ENCODE peak calls at places on chromosomes 3 and 15, in ten cellular contexts. J is HCT116, T is PC-9, O is hepatocyte, C is K562, W is astrocyte, R is neural progenitor cell, H is mammary epithelial cell, V is H1, G is GM23338. X is an unnamed sample.

GRCh38 chr15:90099868-90100854 is 2.1 kb downstream of the IDH2 start:
- DNase-seq in J (no peak), T (peak), O (no peak), C (no peak), W (peak), R (no peak), H (peak), V (no peak), G (no peak), X (no peak)

GRCh38 chr3:79597719-79598118 is 170.1 kb downstream of the ROBO1 start:
- DNase-seq in J (no peak), T (no peak), O (no peak), C (no peak), W (no peak), R (no peak), H (peak), V (no peak), G (no peak), X (no peak)

GRCh38 chr3:184066211-184066610 is 13.4 kb downstream of the HTR3C start:
- DNase-seq in J (no peak), T (no peak), O (no peak), C (no peak), W (no peak), R (no peak), H (no peak), V (no peak), G (no peak), X (no peak)

GRCh38 chr3:45132568-45133211 is 13.5 kb downstream of the CDCP1 start:
- DNase-seq in J (no peak), T (no peak), O (no peak), C (no peak), W (peak), R (no peak), H (no peak), V (no peak), G (no peak), X (no peak)

GRCh38 chr15:78915341-78916087 is 29.3 kb downstream of the CTSH start:
- DNase-seq in J (no peak), T (no peak), O (no peak), C (no peak), W (peak), R (no peak), H (peak), V (no peak), G (no peak), X (no peak)

GRCh38 chr3:173711619-173712018 is 314.1 kb downstream of the NLGN1 start:
- DNase-seq in J (peak), T (peak), O (peak), C (no peak), W (peak), R (no peak), H (peak), V (no peak), G (no peak), X (no peak)

GRCh38 chr3:145900056-145900829 is 260.7 kb downstream of the PLOD2 start:
- DNase-seq in J (no peak), T (no peak), O (no peak), C (no peak), W (no peak), R (no peak), H (no peak), V (no peak), G (no peak), X (no peak)

GRCh38 chr3:96931491-96931890 is 117.1 kb downstream of the EPHA6 start:
- DNase-seq in J (no peak), T (no peak), O (peak), C (no peak), W (no peak), R (no peak), H (no peak), V (no peak), G (no peak), X (no peak)

GRCh38 chr3:32797776-32798175 is 20.0 kb upstream of the TRIM71 start:
- DNase-seq in J (no peak), T (no peak), O (no peak), C (no peak), W (no peak), R (no peak), H (no peak), V (no peak), G (no peak), X (no peak)

GRCh38 chr15:64855206-64856000 is 13.7 kb downstream of the PLEKHO2 start:
- DNase-seq in J (no peak), T (no peak), O (no peak), C (no peak), W (no peak), R (peak), H (peak), V (no peak), G (no peak), X (no peak)

GRCh38 chr15:97235285-97235985 is 725.1 kb upstream of the ARRDC4 start:
- DNase-seq in J (peak), T (no peak), O (peak), C (peak), W (peak), R (peak), H (peak), V (no peak), G (peak), X (peak)
- TF ChIP-seq CTCF in J (peak), T (peak), O (peak), C (peak), W (peak), R (peak), H (peak), V (peak), G (peak), X (peak)

GRCh38 chr15:36882487-36883108 is 217.8 kb downstream of the MEIS2 start:
- DNase-seq in J (no peak), T (no peak), O (no peak), C (no peak), W (no peak), R (peak), H (peak), V (no peak), G (peak), X (no peak)
- TF ChIP-seq EZH2 in J (no peak), T (no peak), O (peak), C (no peak), W (peak), R (peak), H (no peak), V (peak), G (peak), X (peak)

DNA sequence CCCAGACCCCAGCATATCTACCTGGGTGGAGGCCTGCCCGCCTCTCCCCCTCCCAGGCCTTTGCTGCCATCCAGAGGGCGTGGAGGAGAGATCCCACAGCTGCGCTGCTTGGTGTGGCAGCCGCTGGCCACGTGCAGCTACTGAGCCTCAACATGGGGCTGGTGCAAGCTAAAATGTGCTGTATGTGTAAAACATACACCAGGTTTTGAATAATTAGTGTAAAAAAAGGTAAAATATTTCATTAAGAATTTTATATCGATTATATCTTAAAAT is 95.8 kb downstream of the SEC22A start:
- DNase-seq in J (no peak), T (no peak), O (no peak), C (no peak), W (no peak), R (peak), H (no peak), V (no peak), G (peak), X (peak)
- TF ChIP-seq CTCF in J (peak), T (no peak), O (no peak), C (peak), W (no peak), R (peak), H (peak), V (peak), G (peak), X (peak)

GRCh38 chr15:31296304-31297220 is 30.1 kb upstream of the KLF13 start:
- DNase-seq in J (no peak), T (peak), O (peak), C (no peak), W (no peak), R (peak), H (peak), V (no peak), G (no peak), X (no peak)
- TF ChIP-seq EZH2 in J (no peak), T (no peak), O (no peak), C (no peak), W (no peak), R (no peak), H (no peak), V (no peak), G (no peak), X (no peak)

GRCh38 chr15:63189955-63190691 is 717 bp downstream of the RAB8B start:
- DNase-seq in J (no peak), T (no peak), O (no peak), C (no peak), W (no peak), R (peak), H (no peak), V (no peak), G (no peak), X (no peak)

GRCh38 chr15:63190993-63191392 is 1.6 kb downstream of the RAB8B start:
- DNase-seq in J (no peak), T (no peak), O (no peak), C (no peak), W (no peak), R (no peak), H (no peak), V (no peak), G (no peak), X (no peak)

GRCh38 chr15:63188247-63188936 is 1.0 kb upstream of the RAB8B start:
- DNase-seq in J (no peak), T (no peak), O (no peak), C (no peak), W (no peak), R (peak), H (no peak), V (no peak), G (no peak), X (no peak)

GRCh38 chr15:63187589-63188226 is 1.7 kb upstream of the RAB8B start:
- DNase-seq in J (no peak), T (no peak), O (no peak), C (no peak), W (no peak), R (no peak), H (no peak), V (no peak), G (no peak), X (no peak)

DNA sequence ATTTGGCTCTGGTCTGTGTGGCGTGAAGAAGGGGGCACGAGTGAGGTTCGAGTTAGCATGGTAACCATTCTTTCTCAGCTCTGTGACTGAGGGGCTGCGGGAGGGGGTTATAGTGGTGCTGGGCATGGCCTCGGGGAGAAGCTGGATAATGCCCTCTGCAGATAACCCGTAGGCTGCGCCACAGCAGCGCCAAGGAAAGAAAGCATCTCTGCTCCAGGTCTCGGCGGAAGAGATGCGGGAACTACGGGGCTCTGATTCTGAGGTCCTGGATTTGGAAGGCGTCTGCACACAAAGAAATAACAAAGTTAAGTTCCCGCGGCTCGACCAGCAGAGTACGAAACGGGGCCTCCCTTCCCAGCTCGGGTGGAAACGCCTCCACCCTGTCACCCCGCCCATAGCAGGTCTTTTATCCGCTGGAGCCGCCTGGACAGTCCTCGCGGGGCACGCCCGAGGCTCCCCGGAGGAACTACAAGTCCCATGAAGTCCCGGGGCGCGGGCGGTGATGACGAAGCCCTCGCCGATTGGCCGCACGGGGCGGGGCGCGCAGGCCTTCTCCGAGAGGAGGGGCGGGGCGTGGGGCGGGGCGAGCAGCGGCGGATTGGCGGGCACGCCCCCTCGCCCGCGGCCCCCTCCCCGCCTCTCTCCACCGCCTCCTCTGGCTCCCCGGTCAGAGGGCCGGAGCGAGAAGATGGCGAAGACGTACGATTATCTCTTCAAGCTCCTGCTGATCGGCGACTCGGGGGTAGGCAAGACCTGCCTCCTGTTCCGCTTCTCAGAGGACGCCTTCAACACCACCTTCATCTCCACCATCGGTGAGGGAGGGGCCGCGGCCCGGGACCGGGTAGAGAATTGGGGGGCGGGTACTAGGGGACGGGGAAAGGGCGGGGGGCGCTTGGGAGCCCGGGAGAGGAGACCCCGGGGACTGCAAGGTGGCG is at the start of gene RAB8B:
- DNase-seq in J (peak), T (peak), O (peak), C (peak), W (peak), R (peak), H (peak), V (peak), G (peak), X (peak)
- TF ChIP-seq CTCF in J (no peak), T (no peak), O (no peak), C (no peak), W (no peak), R (peak), H (no peak), V (no peak), G (no peak), X (no peak)

GRCh38 chr3:169667380-169667671 is 3.8 kb upstream of the MECOM start:
- DNase-seq in J (no peak), T (no peak), O (no peak), C (no peak), W (no peak), R (no peak), H (no peak), V (no peak), G (no peak), X (no peak)

GRCh38 chr3:169665264-169666078 is 2.0 kb upstream of the MECOM start:
- DNase-seq in J (no peak), T (no peak), O (no peak), C (no peak), W (no peak), R (peak), H (no peak), V (no peak), G (peak), X (no peak)

GRCh38 chr3:169667710-169668080 is 4.2 kb upstream of the MECOM start:
- DNase-seq in J (no peak), T (no peak), O (no peak), C (no peak), W (no peak), R (no peak), H (no peak), V (no peak), G (peak), X (no peak)

GRCh38 chr3:169666079-169666436 is 2.5 kb upstream of the MECOM start:
- DNase-seq in J (no peak), T (no peak), O (no peak), C (no peak), W (no peak), R (peak), H (no peak), V (no peak), G (peak), X (no peak)

DNA sequence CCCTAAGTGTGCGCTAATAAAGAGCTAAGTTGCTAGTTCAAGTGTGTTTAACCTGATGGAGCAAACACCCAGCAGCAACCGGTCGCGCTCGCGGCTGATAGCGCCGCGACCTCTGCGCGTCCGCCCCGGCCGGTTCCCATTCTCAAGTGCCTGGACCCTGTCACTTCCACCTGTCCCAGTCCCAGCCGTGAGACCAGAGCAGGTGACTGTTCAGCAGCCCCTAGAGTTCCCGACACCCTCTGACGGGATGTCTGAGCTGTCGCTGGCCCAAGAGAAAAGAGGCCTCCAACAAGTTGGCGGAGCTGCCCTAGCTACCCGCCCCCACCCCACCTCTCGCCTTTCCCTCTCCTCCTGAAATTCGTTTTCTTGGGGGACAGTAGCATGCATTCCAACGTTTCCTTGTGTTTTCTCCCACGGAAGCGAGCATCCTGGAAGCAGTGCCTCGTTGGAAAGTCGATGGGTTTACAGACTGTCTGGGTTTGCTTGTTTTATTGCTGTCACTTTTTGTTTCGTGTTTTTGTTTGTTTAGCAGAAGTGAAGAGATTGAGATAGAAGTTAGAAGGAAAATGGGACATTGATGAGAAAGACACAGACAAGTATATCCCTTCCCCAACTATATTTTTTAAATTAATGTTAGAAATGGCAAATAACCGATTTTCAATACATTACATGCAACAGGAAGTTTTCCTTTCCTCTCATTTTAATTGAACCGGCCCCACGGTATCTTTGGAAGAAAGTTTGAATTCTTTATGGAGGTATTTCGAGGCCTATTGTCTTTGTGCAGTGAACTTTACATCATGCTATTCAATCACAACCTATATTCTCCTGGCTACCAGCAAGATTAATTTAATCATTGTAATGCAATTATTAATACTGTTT is 3.2 kb upstream of the MECOM start:
- DNase-seq in J (no peak), T (no peak), O (no peak), C (no peak), W (no peak), R (peak), H (no peak), V (no peak), G (peak), X (no peak)
- TF ChIP-seq EZH2 in J (no peak), T (no peak), O (no peak), C (peak), W (peak), R (peak), H (peak), V (peak), G (peak), X (no peak)

DNA sequence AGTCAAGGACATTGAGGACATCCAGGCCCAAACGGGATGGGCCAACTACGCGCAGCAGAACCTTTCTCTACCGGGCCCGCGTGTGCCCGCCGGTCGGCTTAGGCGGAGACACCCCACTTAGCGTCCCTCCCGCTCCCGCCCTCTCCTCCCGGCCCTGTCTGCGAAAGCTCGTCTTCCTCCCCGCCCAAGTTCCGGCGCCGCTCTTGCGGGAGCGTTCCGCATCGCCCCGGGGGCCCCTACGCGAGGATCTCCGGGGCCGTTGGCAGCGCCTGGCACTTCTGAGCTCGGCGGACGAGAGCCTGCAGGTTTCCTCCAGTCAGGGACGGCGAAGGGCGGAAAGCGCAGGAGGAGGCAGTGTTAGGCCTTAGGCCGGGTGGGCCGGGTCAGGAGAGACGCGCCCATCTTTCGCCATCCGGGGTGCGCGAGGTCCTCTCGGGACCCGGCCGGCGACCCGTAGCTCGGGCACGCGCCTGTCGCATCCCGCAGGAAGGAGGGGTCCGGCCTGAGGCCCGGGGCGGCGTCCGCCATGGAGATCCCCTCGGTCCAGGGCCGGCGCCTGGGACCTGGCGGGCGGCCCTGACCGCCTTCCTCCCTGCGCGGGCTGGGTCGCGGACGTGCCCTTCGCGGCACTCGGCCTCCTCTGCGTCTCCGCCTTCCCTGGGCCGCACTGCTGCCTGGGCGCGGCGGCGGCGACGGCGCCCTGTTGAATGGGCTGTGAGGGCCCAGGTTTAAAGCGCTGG is at the start of gene FEM1B:
- DNase-seq in J (peak), T (peak), O (peak), C (peak), W (peak), R (peak), H (peak), V (peak), G (peak), X (peak)
- TF ChIP-seq CTCF in J (no peak), T (no peak), O (no peak), C (no peak), W (no peak), R (no peak), H (no peak), V (no peak), G (no peak), X (no peak)

DNA sequence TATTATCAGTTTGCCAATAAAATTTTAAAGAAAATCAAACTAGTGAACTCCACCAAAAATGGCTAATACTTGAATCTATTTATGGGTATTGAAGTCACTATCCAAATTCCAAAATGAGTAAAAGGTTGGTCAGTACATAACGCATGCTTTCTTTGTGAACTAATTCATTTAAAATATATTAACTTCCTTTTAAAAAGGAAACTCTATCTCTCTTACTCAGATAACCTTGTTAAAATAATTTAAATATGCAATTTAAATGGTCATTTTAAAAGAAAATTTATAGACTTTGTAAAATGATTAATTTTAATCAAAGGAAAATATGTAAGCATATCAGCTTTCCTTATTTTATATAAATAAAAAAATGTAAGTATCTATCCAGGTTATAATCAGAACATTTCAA is 419.4 kb upstream of the ZNF385D start:
- DNase-seq in J (no peak), T (no peak), O (no peak), C (no peak), W (no peak), R (no peak), H (no peak), V (no peak), G (no peak), X (no peak)
- TF ChIP-seq EZH2 in J (no peak), T (no peak), O (no peak), C (no peak), W (no peak), R (no peak), H (no peak), V (no peak), G (no peak), X (no peak)

GRCh38 chr3:62493116-62493801 is 119.9 kb upstream of the FEZF2 start:
- DNase-seq in J (no peak), T (no peak), O (no peak), C (peak), W (no peak), R (peak), H (no peak), V (no peak), G (peak), X (peak)
- TF ChIP-seq CTCF in J (peak), T (no peak), O (no peak), C (no peak), W (peak), R (peak), H (peak), V (peak), G (peak), X (peak)